ENCODE peak calls at places on chromosome 6, in four cellular contexts. One of them, this sample, is unnamed.

GRCh38 chr6:130183271-130184222 is 39.2 kb downstream of the SAMD3 start:
- DNase-seq in B cell: no peak
- DNase-seq in mesenchymal stem cell: no peak
- DNase-seq in mesothelial cell of epicardium: no peak
- DNase-seq in this sample: no peak

GRCh38 chr6:81697564-81697963 is 54.9 kb downstream of the TENT5A start:
- DNase-seq in B cell: no peak
- DNase-seq in mesenchymal stem cell: peak
- DNase-seq in mesothelial cell of epicardium: no peak
- DNase-seq in this sample: no peak

GRCh38 chr6:23655502-23655901 is 470.5 kb upstream of the NRSN1 start:
- DNase-seq in mesothelial cell of epicardium: no peak
- DNase-seq in mesenchymal stem cell: no peak
- DNase-seq in B cell: no peak
- DNase-seq in this sample: no peak

GRCh38 chr6:45667265-45667664 is 289.5 kb upstream of the SUPT3H start:
- DNase-seq in mesothelial cell of epicardium: no peak
- DNase-seq in B cell: no peak
- DNase-seq in mesenchymal stem cell: no peak
- DNase-seq in this sample: no peak

GRCh38 chr6:48671506-48671905 is 560.5 kb upstream of the PTCHD4 start:
- DNase-seq in mesothelial cell of epicardium: no peak
- DNase-seq in B cell: no peak
- DNase-seq in mesenchymal stem cell: no peak
- DNase-seq in this sample: no peak

GRCh38 chr6:148358196-148358785 is 15.7 kb downstream of the SASH1 start:
- DNase-seq in B cell: no peak
- DNase-seq in mesenchymal stem cell: peak
- DNase-seq in mesothelial cell of epicardium: no peak
- DNase-seq in this sample: no peak

GRCh38 chr6:83590413-83590812 is 78.1 kb downstream of the PRSS35 start:
- DNase-seq in B cell: no peak
- DNase-seq in mesenchymal stem cell: peak
- DNase-seq in mesothelial cell of epicardium: no peak
- DNase-seq in this sample: no peak

GRCh38 chr6:153038378-153038777 is 35.9 kb upstream of the MTRF1L start:
- DNase-seq in B cell: no peak
- DNase-seq in mesenchymal stem cell: peak
- DNase-seq in mesothelial cell of epicardium: no peak
- DNase-seq in this sample: no peak

GRCh38 chr6:108408453-108408852 is 113.6 kb downstream of the AFG1L start:
- DNase-seq in mesothelial cell of epicardium: no peak
- DNase-seq in mesenchymal stem cell: peak
- DNase-seq in B cell: no peak
- DNase-seq in this sample: no peak